ENCODE peak calls at places on chromosomes 11 and 22, in five cellular contexts. X is uterus; D is Peyer's patch; B is OCI-LY7; L is CD4-positive, alpha-beta T cell. H is an unnamed sample.

GRCh38 chr22:24379536-24379935 is 47.9 kb upstream of the ADORA2A start:
- DNase-seq in X (no peak), D (no peak), B (no peak), L (no peak), H (no peak)

GRCh38 chr11:57087966-57088365 is 93.8 kb upstream of the LRRC55 start:
- DNase-seq in X (no peak), D (no peak), B (no peak), L (no peak), H (no peak)

GRCh38 chr11:107071129-107071528 is 52.9 kb upstream of the GUCY1A2 start:
- DNase-seq in X (no peak), D (no peak), B (no peak), L (no peak), H (no peak)

GRCh38 chr11:95100856-95101507 is 11.3 kb downstream of the ENDOD1 start:
- DNase-seq in X (no peak), D (no peak), B (no peak), L (no peak), H (no peak)

GRCh38 chr11:65221026-65221425 is 39.3 kb downstream of the CAPN1 start:
- DNase-seq in X (no peak), D (no peak), B (no peak), L (no peak), H (no peak)

GRCh38 chr11:44817207-44817944 is 90.6 kb downstream of the TSPAN18 start:
- DNase-seq in X (no peak), D (no peak), B (no peak), L (no peak), H (no peak)

GRCh38 chr22:32752868-32753520 is 48.5 kb upstream of the TIMP3 start:
- DNase-seq in X (peak; percentile 59), D (no peak), B (no peak), L (no peak), H (no peak)

GRCh38 chr11:848380-848931 is 5.8 kb downstream of the TSPAN4 start:
- DNase-seq in X (no peak), D (peak; percentile 54), B (peak; percentile 71), L (peak; percentile 56), H (no peak)

GRCh38 chr11:132142102-132142501 is 771.7 kb downstream of the NTM start:
- DNase-seq in X (no peak), D (no peak), B (no peak), L (no peak), H (no peak)

GRCh38 chr22:31083377-31083768 is 2.3 kb downstream of the SMTN start:
- DNase-seq in X (no peak), D (no peak), B (no peak), L (no peak), H (no peak)

GRCh38 chr22:44166877-44167276 is 13.8 kb upstream of the PARVG start:
- DNase-seq in X (no peak), D (no peak), B (no peak), L (no peak), H (no peak)

GRCh38 chr11:27391336-27392015 is 28.5 kb upstream of the CCDC34 start:
- DNase-seq in X (no peak), D (no peak), B (no peak), L (no peak), H (no peak)

GRCh38 chr22:50206599-50206998 is 5.8 kb downstream of the SELENOO start:
- DNase-seq in X (no peak), D (no peak), B (peak; percentile 24), L (no peak), H (no peak)

GRCh38 chr11:117384045-117384444 is 56.4 kb downstream of the CEP164 start:
- DNase-seq in X (no peak), D (no peak), B (no peak), L (no peak), H (no peak)

GRCh38 chr11:92489831-92490399 is 265.3 kb downstream of the FAT3 start:
- DNase-seq in X (no peak), D (no peak), B (no peak), L (no peak), H (no peak)

GRCh38 chr11:131356201-131356600 is 14.2 kb upstream of the NTM start:
- DNase-seq in X (no peak), D (no peak), B (no peak), L (no peak), H (no peak)

GRCh38 chr11:12073436-12073835 is 37.0 kb upstream of the MICAL2 start:
- DNase-seq in X (no peak), D (no peak), B (no peak), L (no peak), H (no peak)

GRCh38 chr11:71180694-71181466 is 71.5 kb downstream of the SHANK2 start:
- DNase-seq in X (no peak), D (no peak), B (no peak), L (no peak), H (no peak)

GRCh38 chr11:12418019-12418611 is 40.7 kb downstream of the PARVA start:
- DNase-seq in X (peak; percentile 45), D (no peak), B (no peak), L (no peak), H (no peak)

GRCh38 chr22:34814260-34814659 is 251.7 kb upstream of the ISX start:
- DNase-seq in X (no peak), D (no peak), B (no peak), L (no peak), H (no peak)

GRCh38 chr11:94767701-94768601 is at the start of gene AMOTL1:
- DNase-seq in X (peak; percentile 88), D (peak; percentile 23), B (no peak), L (no peak), H (peak; percentile 86)

GRCh38 chr22:26648011-26648497 is 9.3 kb upstream of the MIAT start:
- DNase-seq in X (no peak), D (peak; percentile 38), B (peak; percentile 67), L (peak; percentile 56), H (no peak)

GRCh38 chr11:126991596-126991995 is 9.0 kb downstream of the KIRREL3 start:
- DNase-seq in X (no peak), D (no peak), B (no peak), L (no peak), H (no peak)

GRCh38 chr11:120471131-120471530 is 40.4 kb upstream of the GRIK4 start:
- DNase-seq in X (no peak), D (no peak), B (no peak), L (no peak), H (peak; percentile 66)

GRCh38 chr11:109696191-109696897 is 274.4 kb downstream of the C11orf87 start:
- DNase-seq in X (no peak), D (no peak), B (no peak), L (no peak), H (no peak)

GRCh38 chr22:48797731-48798130 is 1029.9 kb downstream of the BRD1 start:
- DNase-seq in X (no peak), D (no peak), B (no peak), L (no peak), H (no peak)

GRCh38 chr11:9600651-9601040 is 27.2 kb downstream of the WEE1 start:
- DNase-seq in X (no peak), D (peak; percentile 25), B (peak; percentile 72), L (no peak), H (no peak)

GRCh38 chr11:9617960-9618359 is 44.5 kb downstream of the WEE1 start:
- DNase-seq in X (no peak), D (no peak), B (no peak), L (no peak), H (no peak)

GRCh38 chr11:121143921-121144320 is 42.9 kb downstream of the TECTA start:
- DNase-seq in X (no peak), D (no peak), B (no peak), L (no peak), H (no peak)

DNA sequence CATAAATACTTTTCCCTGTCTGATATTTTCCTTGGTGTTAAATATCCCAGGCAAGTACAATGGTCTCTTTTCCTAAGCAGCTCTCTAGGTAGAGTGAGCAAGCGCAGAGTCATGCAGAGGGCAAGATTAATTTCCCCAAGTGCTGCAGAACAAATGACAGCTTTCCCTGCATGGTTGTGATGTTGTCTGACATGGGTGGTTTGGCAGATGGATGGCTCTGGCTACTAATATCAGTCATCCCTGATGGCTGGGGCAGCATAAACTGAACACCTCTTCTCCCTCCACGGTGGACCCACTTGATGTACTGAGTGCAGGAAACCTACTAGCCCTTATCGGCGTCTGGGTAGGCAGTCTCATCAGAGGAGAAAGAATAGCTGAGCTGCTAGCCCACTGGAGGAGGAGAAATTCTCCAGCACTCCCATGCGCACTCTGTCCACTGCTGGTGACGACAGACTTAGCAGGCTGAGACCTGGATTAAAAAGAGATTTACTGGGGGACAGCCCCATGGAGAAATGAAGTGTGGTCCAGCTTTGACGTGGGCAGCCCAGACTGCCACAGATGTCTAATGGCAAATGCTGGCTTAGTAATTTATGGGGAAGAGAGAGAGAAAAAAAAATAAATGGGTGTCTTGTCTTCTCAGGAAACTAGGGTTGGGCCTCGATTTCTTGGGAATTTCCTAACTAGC is 202.8 kb downstream of the DBX1 start:
- DNase-seq in X (no peak), D (no peak), B (no peak), L (no peak), H (no peak)
- H3K27ac ChIP-seq in X (peak overlapping the region; percentile 19), D (no peak overlapping the region), B (no peak overlapping the region), L (no peak overlapping the region), H (no peak overlapping the region)

DNA sequence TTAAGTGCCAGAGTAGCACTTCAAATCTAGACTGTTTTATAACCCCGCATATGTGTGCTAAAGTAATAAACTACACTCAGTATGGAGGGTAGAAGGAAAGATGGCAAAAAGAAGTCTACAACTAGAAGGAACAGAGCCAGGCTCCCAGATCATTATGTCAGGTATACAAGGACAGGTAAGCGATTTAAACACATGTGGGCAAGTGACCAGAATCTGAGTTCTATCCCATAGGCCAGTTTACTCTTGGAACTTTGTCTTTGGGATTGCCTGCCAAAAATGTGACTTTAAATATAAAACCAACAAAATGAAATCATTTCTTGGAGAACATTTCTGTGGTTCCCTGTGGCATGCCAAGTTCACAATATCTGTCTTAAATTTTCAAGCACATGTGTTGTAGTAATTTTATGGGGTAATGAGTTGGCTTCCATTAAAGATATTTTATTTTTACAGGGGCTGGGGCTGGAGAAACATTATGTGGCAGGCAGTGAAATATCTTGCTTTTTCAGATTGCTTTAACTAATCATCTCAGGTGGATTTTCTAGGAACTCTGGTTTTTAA is 141.0 kb downstream of the SLC17A6 start:
- DNase-seq in X (no peak), D (no peak), B (no peak), L (no peak), H (no peak)
- H3K27ac ChIP-seq in X (no peak overlapping the region), D (no peak overlapping the region), B (no peak overlapping the region), L (no peak overlapping the region), H (no peak overlapping the region)

GRCh38 chr11:102144357-102145342 is 34.4 kb downstream of the YAP1 start:
- DNase-seq in X (no peak), D (no peak), B (no peak), L (no peak), H (no peak)

GRCh38 chr11:102139081-102139498 is 28.8 kb downstream of the YAP1 start:
- DNase-seq in X (peak; percentile 33), D (no peak), B (no peak), L (no peak), H (peak; percentile 37)

GRCh38 chr11:102138677-102139076 is 28.4 kb downstream of the YAP1 start:
- DNase-seq in X (no peak), D (no peak), B (no peak), L (no peak), H (no peak)

GRCh38 chr11:102143867-102144266 is 33.6 kb downstream of the YAP1 start:
- DNase-seq in X (no peak), D (no peak), B (no peak), L (no peak), H (no peak)

GRCh38 chr11:102142333-102142732 is 32.1 kb downstream of the YAP1 start:
- DNase-seq in X (no peak), D (no peak), B (no peak), L (no peak), H (no peak)
- H3K27ac ChIP-seq in X (peak overlapping the region; percentile 55), D (no peak overlapping the region), B (no peak overlapping the region), L (no peak overlapping the region), H (no peak overlapping the region)

GRCh38 chr11:25211635-25212251 is 714.9 kb downstream of the LUZP2 start:
- DNase-seq in X (no peak), D (no peak), B (no peak), L (no peak), H (no peak)
- H3K27ac ChIP-seq in X (no peak overlapping the region), D (no peak overlapping the region), B (no peak overlapping the region), L (no peak overlapping the region), H (no peak overlapping the region)

H was measured in SJSA1.